ENCODE peak calls at places on chromosome 10, in seven cellular contexts. L is CD8-positive, alpha-beta T cell; N is gastrocnemius medialis; J is adrenal gland; X is thoracic aorta; K is GM23338; H is heart left ventricle. S is an unnamed sample. For H3K4me1, the result is how much of the 10 kb centered on the place peaks cover.

GRCh38 chr10:90779573-90779972 is 78.3 kb downstream of the HTR7 start:
- DNase-seq in L (no peak), N (no peak), J (no peak), X (no peak), K (peak), H (no peak), S (no peak)

GRCh38 chr10:77297370-77297692 is 340.3 kb downstream of the KCNMA1 start:
- DNase-seq in L (no peak), N (no peak), J (no peak), X (no peak), K (no peak), H (no peak), S (no peak)

GRCh38 chr10:14454629-14455028 is 123.9 kb upstream of the FRMD4A start:
- DNase-seq in L (no peak), N (no peak), J (no peak), X (no peak), K (peak), H (no peak), S (no peak)

GRCh38 chr10:132044803-132045202 is 20.9 kb upstream of the JAKMIP3 start:
- DNase-seq in L (no peak), N (no peak), J (no peak), X (no peak), K (no peak), H (no peak), S (no peak)

GRCh38 chr10:48523820-48524758 is 80.8 kb downstream of the ARHGAP22 start:
- DNase-seq in L (no peak), N (no peak), J (no peak), X (no peak), K (peak), H (no peak), S (no peak)

GRCh38 chr10:3528271-3528670 is 256.7 kb downstream of the KLF6 start:
- DNase-seq in L (no peak), N (no peak), J (no peak), X (no peak), K (no peak), H (no peak), S (no peak)

GRCh38 chr10:114181971-114182370 is 2.8 kb downstream of the TDRD1 start:
- DNase-seq in L (no peak), N (peak), J (no peak), X (no peak), K (no peak), H (peak), S (no peak)

GRCh38 chr10:14302035-14302434 is 28.7 kb downstream of the FRMD4A start:
- DNase-seq in L (no peak), N (no peak), J (no peak), X (no peak), K (peak), H (no peak), S (no peak)

GRCh38 chr10:89543841-89544240 is 8.4 kb upstream of the SLC16A12 start:
- DNase-seq in L (no peak), N (no peak), J (no peak), X (no peak), K (no peak), H (no peak), S (no peak)

GRCh38 chr10:79061441-79062315 is 7.1 kb upstream of the ZMIZ1 start:
- DNase-seq in L (no peak), N (no peak), J (peak), X (no peak), K (no peak), H (peak), S (no peak)

GRCh38 chr10:17001297-17001744 is 128.3 kb downstream of the CUBN start:
- DNase-seq in L (no peak), N (no peak), J (no peak), X (no peak), K (no peak), H (peak), S (no peak)

GRCh38 chr10:103510046-103510685 is 16.7 kb downstream of the NEURL1 start:
- DNase-seq in L (no peak), N (no peak), J (no peak), X (no peak), K (no peak), H (no peak), S (no peak)

GRCh38 chr10:78212786-78213175 is 179.1 kb downstream of the RPS24 start:
- DNase-seq in L (no peak), N (no peak), J (no peak), X (no peak), K (no peak), H (no peak), S (no peak)

GRCh38 chr10:26622891-26623290 is 74.6 kb upstream of the PDSS1 start:
- DNase-seq in L (no peak), N (no peak), J (no peak), X (no peak), K (no peak), H (no peak), S (no peak)

GRCh38 chr10:70970830-70971229 is 82.5 kb upstream of the PCBD1 start:
- DNase-seq in L (no peak), N (no peak), J (no peak), X (no peak), K (peak), H (no peak), S (no peak)

GRCh38 chr10:1047937-1048336 is 982 bp downstream of the IDI1 start:
- DNase-seq in L (no peak), N (no peak), J (no peak), X (no peak), K (peak), H (no peak), S (no peak)

GRCh38 chr10:33801705-33802104 is 467.2 kb upstream of the NRP1 start:
- DNase-seq in L (no peak), N (peak), J (no peak), X (no peak), K (no peak), H (no peak), S (no peak)

GRCh38 chr10:126227762-126228134 is 160.5 kb downstream of the ADAM12 start:
- DNase-seq in L (no peak), N (no peak), J (no peak), X (no peak), K (no peak), H (no peak), S (no peak)

DNA sequence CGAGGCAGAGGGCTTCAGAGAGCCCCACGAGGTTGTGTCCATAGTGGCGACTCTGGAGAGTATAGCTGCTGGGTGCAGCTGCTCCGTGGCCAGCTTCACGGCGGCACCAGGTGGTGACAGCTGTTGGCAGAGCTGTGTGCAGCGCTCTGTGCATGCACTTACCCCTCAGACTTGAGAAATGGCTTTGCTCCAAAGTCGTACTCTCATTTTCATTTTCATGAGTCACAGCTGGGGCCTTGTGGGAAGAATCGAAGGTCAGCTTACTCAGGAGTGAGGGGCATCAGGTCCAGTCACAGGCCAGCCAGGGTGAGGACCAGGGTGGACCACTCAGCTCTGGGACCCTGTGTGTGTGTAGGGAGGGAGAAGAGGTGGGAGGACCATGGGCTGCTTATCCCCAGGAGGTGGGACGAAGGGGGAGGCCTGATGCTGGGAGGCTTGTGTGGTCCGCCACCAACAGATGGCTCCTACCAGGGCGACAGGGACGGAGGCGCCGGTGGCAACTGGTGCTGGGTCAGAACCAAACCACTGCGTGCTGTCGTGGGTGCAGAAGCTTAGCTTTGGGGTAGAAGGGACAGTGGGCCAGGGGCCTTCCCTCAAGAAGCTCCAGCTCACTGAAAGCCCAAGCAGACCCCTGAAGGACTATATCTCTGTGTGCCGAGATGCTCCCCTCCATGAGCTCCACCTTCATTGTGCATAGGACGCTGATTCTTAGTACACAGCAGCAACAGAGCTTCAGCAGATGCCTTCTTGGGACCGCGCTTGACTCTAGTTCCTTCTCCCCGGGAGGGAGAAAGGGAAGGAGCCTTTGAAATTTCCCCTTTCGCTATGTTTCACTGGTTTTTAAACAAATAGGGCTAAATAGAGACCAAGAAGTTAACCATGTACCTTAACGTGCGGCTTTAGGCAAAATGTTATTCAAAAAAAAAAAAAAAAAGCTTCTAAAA is 225.0 kb downstream of the CELF2 start:
- DNase-seq in L (no peak), N (no peak), J (no peak), X (no peak), K (no peak), H (peak), S (no peak)
- H3K4me1 ChIP-seq in L (half or more), N (under half), J (under half), X (under half), K (under half), H (under half), S (half or more)

DNA sequence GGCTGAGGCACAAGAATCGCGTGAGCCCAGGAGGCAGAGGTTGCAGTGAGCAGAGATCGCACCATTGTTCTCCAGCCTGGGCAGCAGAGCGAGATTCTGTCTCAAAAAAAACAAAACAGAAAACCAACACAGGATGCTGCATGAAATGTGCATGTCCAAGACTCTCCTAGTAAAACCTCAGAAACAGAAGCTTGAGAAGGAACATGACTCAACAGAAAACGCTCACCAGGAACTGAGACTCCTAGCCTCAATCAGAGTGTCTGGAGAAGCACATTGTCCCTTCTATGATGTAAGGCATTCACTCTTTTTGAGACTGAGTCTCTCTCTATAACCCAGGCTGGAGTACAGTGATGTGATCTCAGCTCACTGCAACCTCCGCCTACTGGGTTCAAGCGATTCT is 168.3 kb downstream of the MYOF start:
- DNase-seq in L (no peak), N (no peak), J (no peak), X (no peak), K (no peak), H (no peak), S (no peak)
- H3K27ac ChIP-seq in L (no peak), N (no peak), J (no peak), X (no peak), K (no peak), H (no peak), S (no peak)

GRCh38 chr10:127402596-127403409 is 146.3 kb upstream of the NPS start:
- DNase-seq in L (no peak), N (no peak), J (no peak), X (no peak), K (no peak), H (no peak), S (no peak)

GRCh38 chr10:127400216-127400615 is 148.9 kb upstream of the NPS start:
- DNase-seq in L (no peak), N (no peak), J (no peak), X (no peak), K (no peak), H (no peak), S (no peak)

GRCh38 chr10:127399635-127400034 is 149.5 kb upstream of the NPS start:
- DNase-seq in L (no peak), N (no peak), J (no peak), X (no peak), K (peak), H (no peak), S (no peak)

GRCh38 chr10:127398967-127399350 is 150.2 kb upstream of the NPS start:
- DNase-seq in L (no peak), N (no peak), J (no peak), X (no peak), K (no peak), H (no peak), S (no peak)

DNA sequence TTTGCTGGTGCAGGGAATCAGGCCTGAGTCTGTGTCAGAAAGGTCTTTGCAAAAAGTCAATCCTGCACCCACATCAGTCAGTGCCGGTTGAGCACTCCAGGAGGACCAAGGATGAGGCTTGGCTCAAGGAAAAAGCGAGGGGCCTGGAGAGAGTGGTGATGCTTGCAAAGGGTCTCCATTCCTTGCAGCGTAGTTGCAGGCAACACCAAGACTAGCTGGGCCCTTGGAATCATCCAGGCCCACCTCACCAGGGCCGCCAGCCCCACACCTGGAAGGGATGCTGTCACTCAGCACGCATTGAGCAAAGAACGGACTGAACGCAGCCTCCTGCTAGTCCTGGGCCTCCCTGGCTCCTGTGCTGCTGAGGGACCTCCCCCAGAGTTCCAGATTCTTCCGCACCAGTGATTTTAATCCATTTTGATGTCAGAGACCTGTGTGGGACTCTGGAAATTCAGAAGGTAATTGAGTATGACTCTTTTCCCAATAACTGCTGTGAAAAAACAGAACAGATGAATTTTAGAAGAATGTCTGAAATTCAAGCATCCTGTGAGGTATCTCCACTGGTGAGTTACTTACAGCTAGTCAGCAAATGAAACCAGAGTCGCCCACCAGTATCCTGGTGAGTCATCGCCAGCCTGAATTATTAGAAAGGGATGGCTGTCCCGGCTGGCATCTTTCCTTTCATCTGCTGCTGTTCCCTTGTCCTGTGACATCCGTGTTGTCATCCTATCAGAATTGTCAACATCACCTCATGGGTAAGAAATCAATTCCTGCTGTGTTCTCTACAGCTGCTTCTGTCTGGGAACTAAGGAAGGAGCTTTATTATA is 150.8 kb upstream of the NPS start:
- DNase-seq in L (no peak), N (no peak), J (no peak), X (no peak), K (no peak), H (no peak), S (no peak)
- H3K4me1 ChIP-seq in L (under half), N (under half), J (under half), X (under half), K (under half), H (under half), S (under half)

GRCh38 chr10:43403911-43404674 is 4.9 kb downstream of the HNRNPF start:
- DNase-seq in L (no peak), N (no peak), J (no peak), X (no peak), K (no peak), H (no peak), S (no peak)
- H3K27ac ChIP-seq in L (peak), N (no peak), J (no peak), X (no peak), K (peak), H (no peak), S (peak)

GRCh38 chr10:72322280-72323058 is 32.2 kb downstream of the DNAJB12 start:
- DNase-seq in L (peak), N (no peak), J (no peak), X (no peak), K (peak), H (no peak), S (no peak)
- H3K4me1 ChIP-seq in L (half or more), N (half or more), J (under half), X (under half), K (under half), H (under half), S (half or more)

DNA sequence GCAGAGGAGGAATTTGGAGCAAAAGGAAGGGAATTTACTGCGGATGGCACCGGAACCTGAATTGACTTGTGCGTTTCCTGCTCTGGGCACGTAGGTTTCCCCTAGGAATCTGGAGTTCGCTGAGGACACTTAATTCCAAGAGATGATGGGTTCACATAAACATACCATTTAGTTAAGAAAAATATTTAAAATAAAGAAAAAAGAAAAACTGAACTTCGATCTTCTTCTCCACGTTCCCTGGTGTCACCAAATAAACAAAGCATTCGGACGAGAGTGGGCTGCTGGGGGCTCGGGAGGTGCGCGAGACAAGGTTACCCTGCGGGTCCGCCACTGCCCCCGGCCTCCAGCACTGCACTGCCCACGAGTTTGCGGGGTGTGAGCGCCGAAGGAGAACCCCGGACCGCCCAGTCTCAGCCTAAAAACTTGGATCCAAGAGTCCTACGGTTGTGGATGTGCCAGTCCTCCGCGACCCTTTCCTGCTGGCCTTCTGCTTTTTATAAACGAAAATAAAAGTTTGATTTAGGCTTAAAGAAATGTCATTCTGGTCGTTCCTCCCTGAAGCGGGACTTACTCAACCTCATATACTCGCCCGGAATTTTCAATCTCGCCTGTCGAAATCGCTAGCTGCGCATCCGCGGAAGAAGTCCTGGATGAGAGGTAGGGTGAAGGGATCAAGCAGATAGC is 30.3 kb downstream of the SKIDA1 start:
- DNase-seq in L (no peak), N (no peak), J (peak), X (no peak), K (no peak), H (no peak), S (no peak)
- H3K27ac ChIP-seq in L (no peak), N (no peak), J (no peak), X (no peak), K (no peak), H (peak), S (no peak)

DNA sequence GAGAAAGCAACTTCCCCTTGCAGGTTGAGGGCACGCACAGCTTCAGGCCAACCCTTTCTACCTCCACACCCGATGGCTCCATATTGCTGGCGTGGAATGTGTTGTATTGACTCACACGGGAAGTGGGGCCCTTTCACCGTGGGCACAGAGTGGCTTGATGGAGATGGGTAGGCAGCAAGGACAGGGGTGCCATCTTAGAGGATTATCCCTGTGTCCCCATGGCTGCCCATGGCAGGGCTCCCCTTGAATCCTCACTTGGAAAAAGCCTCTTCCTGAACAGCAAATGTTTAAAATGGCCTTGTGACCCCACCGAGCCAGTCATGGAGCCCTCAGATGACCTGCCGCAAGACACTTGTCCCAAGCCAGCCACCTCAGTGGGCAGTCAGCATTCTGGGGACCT is 31.2 kb downstream of the CXCL12 start:
- DNase-seq in L (no peak), N (no peak), J (no peak), X (no peak), K (no peak), H (no peak), S (no peak)
- H3K4me1 ChIP-seq in L (under half), N (under half), J (under half), X (under half), K (under half), H (under half), S (under half)

DNA sequence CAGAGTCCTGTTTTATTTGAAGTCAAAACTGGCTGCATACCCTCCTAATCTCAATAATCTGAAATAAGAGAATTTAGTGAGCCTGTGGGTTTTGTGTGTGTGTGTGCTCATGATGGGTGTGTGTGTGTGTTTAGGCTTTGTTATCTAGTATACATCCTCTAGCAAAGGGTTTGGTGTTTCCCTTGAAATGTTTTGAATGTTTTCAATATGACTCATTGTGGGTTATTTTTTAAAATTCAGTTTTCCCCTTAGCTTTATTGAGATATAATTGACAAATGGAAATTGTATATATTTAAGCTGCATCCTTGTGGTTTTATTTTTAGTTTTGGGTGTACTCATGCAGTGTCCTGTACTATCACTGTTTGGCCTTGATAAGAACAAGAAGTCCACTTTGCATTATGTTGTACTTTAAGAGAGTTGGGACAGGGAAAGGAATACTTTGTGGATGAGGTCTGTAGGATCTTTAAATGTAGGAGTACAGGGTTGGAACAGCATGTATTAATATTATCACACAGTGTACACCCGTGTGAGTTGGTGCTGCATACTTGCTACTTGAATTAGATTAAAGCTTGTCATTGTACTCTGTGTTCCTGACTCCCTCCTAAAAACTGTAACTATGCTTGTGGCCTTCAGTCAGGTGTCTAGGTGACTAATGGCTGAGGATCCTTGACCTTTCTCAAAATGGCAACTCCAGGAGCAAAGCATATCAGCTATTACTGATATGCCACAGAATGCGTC is 58.3 kb downstream of the VCL start:
- DNase-seq in L (no peak), N (peak), J (peak), X (no peak), K (no peak), H (no peak), S (peak)
- H3K27ac ChIP-seq in L (no peak), N (peak), J (no peak), X (peak), K (peak), H (peak), S (no peak)

DNA sequence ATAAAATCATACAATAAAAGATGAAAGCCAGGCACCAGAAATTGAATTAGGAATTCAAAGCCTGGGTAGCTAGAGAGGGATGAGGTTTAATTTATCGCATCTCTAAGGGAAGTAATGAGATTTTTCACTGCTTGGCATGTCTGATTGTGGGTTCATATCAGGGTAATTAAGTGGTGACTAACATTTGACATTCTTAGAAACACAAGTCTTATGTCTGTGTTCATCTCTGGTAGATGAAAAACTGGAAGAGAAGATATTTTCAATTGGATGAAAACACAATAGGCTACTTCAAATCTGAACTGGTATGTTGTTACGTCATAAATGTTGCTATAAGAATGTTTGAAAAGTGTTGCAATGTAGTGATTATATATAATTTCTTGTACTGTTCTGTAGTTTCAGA is 36.8 kb upstream of the ARMS2 start:
- DNase-seq in L (no peak), N (no peak), J (no peak), X (no peak), K (no peak), H (no peak), S (no peak)
- H3K4me1 ChIP-seq in L (half or more), N (under half), J (under half), X (under half), K (under half), H (under half), S (half or more)